ENCODE peak calls at places on chromosome 13, in seven cellular contexts. One of them, this sample, is unnamed.

GRCh38 chr13:20672772-20673171 is 30.7 kb upstream of the IL17D start:
- ATAC-seq in left ventricle myocardium superior: peak
- ATAC-seq in CD4-positive, CD25-positive, alpha-beta regulatory T cell: no peak
- ATAC-seq in pancreas: no peak
- ATAC-seq in WTC11: no peak
- ATAC-seq in Right ventricle myocardium inferior: peak
- ATAC-seq in omental fat pad: no peak
- ATAC-seq in this sample: no peak

GRCh38 chr13:42190529-42190928 is 81.4 kb upstream of the AKAP11 start:
- ATAC-seq in left ventricle myocardium superior: no peak
- ATAC-seq in CD4-positive, CD25-positive, alpha-beta regulatory T cell: no peak
- ATAC-seq in pancreas: no peak
- ATAC-seq in WTC11: no peak
- ATAC-seq in Right ventricle myocardium inferior: no peak
- ATAC-seq in omental fat pad: no peak
- ATAC-seq in this sample: no peak

GRCh38 chr13:34435338-34435737 is 506.7 kb upstream of the NBEA start:
- ATAC-seq in left ventricle myocardium superior: no peak
- ATAC-seq in CD4-positive, CD25-positive, alpha-beta regulatory T cell: no peak
- ATAC-seq in pancreas: no peak
- ATAC-seq in WTC11: no peak
- ATAC-seq in Right ventricle myocardium inferior: no peak
- ATAC-seq in omental fat pad: no peak
- ATAC-seq in this sample: no peak

GRCh38 chr13:97308735-97309429 is 86.7 kb downstream of the MBNL2 start:
- ATAC-seq in left ventricle myocardium superior: no peak
- ATAC-seq in CD4-positive, CD25-positive, alpha-beta regulatory T cell: no peak
- ATAC-seq in pancreas: no peak
- ATAC-seq in WTC11: no peak
- ATAC-seq in Right ventricle myocardium inferior: no peak
- ATAC-seq in omental fat pad: no peak
- ATAC-seq in this sample: no peak

GRCh38 chr13:48739346-48740037 is 85.8 kb downstream of the CYSLTR2 start:
- ATAC-seq in left ventricle myocardium superior: peak
- ATAC-seq in CD4-positive, CD25-positive, alpha-beta regulatory T cell: no peak
- ATAC-seq in pancreas: no peak
- ATAC-seq in WTC11: no peak
- ATAC-seq in Right ventricle myocardium inferior: peak
- ATAC-seq in omental fat pad: peak
- ATAC-seq in this sample: no peak

GRCh38 chr13:46639033-46639981 is 86.3 kb downstream of the LRCH1 start:
- ATAC-seq in left ventricle myocardium superior: peak
- ATAC-seq in CD4-positive, CD25-positive, alpha-beta regulatory T cell: no peak
- ATAC-seq in pancreas: no peak
- ATAC-seq in WTC11: peak
- ATAC-seq in Right ventricle myocardium inferior: peak
- ATAC-seq in omental fat pad: no peak
- ATAC-seq in this sample: no peak

GRCh38 chr13:29761815-29762214 is 88.6 kb downstream of the UBL3 start:
- ATAC-seq in left ventricle myocardium superior: no peak
- ATAC-seq in CD4-positive, CD25-positive, alpha-beta regulatory T cell: no peak
- ATAC-seq in pancreas: peak
- ATAC-seq in WTC11: peak
- ATAC-seq in Right ventricle myocardium inferior: no peak
- ATAC-seq in omental fat pad: no peak
- ATAC-seq in this sample: no peak

GRCh38 chr13:85638815-85639393 is 160.3 kb downstream of the SLITRK6 start:
- ATAC-seq in left ventricle myocardium superior: no peak
- ATAC-seq in CD4-positive, CD25-positive, alpha-beta regulatory T cell: no peak
- ATAC-seq in pancreas: no peak
- ATAC-seq in WTC11: peak
- ATAC-seq in Right ventricle myocardium inferior: no peak
- ATAC-seq in omental fat pad: no peak
- ATAC-seq in this sample: no peak

GRCh38 chr13:113744197-113745000 is 14.6 kb upstream of the TMEM255B start:
- ATAC-seq in left ventricle myocardium superior: no peak
- ATAC-seq in CD4-positive, CD25-positive, alpha-beta regulatory T cell: no peak
- ATAC-seq in pancreas: no peak
- ATAC-seq in WTC11: no peak
- ATAC-seq in Right ventricle myocardium inferior: no peak
- ATAC-seq in omental fat pad: no peak
- ATAC-seq in this sample: no peak